ENCODE peak calls at places on chromosomes 3 and 15, in four cellular contexts. One of them, this sample, is unnamed.

GRCh38 chr15:82943176-82943575 is 9.3 kb downstream of the HOMER2 start:
- DNase-seq in fibroblast of lung: no peak
- DNase-seq in CD4-positive, CD25-positive, alpha-beta regulatory T cell: no peak
- DNase-seq in Caco-2: peak; percentile 5
- DNase-seq in this sample: no peak

GRCh38 chr15:89171136-89172072 is 50.0 kb downstream of the RLBP1 start:
- DNase-seq in fibroblast of lung: peak; percentile 55
- DNase-seq in CD4-positive, CD25-positive, alpha-beta regulatory T cell: no peak
- DNase-seq in Caco-2: peak; percentile 79
- DNase-seq in this sample: no peak

GRCh38 chr15:77966540-77967290 is 110.8 kb downstream of the TBC1D2B start:
- DNase-seq in fibroblast of lung: peak; percentile 40
- DNase-seq in CD4-positive, CD25-positive, alpha-beta regulatory T cell: peak; percentile 33
- DNase-seq in Caco-2: peak; percentile 67
- DNase-seq in this sample: peak; percentile 55

GRCh38 chr3:184566441-184567414 is 5.1 kb downstream of the EPHB3 start:
- DNase-seq in fibroblast of lung: no peak
- DNase-seq in CD4-positive, CD25-positive, alpha-beta regulatory T cell: no peak
- DNase-seq in Caco-2: no peak
- DNase-seq in this sample: no peak

GRCh38 chr3:187640823-187641135 is 29.4 kb downstream of the SST start:
- DNase-seq in fibroblast of lung: no peak
- DNase-seq in CD4-positive, CD25-positive, alpha-beta regulatory T cell: no peak
- DNase-seq in Caco-2: no peak
- DNase-seq in this sample: no peak

GRCh38 chr3:184874709-184875644 is 63.0 kb downstream of the VPS8 start:
- DNase-seq in fibroblast of lung: peak; percentile 19
- DNase-seq in CD4-positive, CD25-positive, alpha-beta regulatory T cell: no peak
- DNase-seq in Caco-2: peak; percentile 51
- DNase-seq in this sample: no peak

GRCh38 chr3:159250961-159251360 is 449.1 kb downstream of the MFSD1 start:
- DNase-seq in fibroblast of lung: peak; percentile 31
- DNase-seq in CD4-positive, CD25-positive, alpha-beta regulatory T cell: no peak
- DNase-seq in Caco-2: no peak
- DNase-seq in this sample: no peak

GRCh38 chr3:64214002-64214696 is 11.1 kb downstream of the PRICKLE2 start:
- DNase-seq in fibroblast of lung: peak; percentile 94
- DNase-seq in CD4-positive, CD25-positive, alpha-beta regulatory T cell: no peak
- DNase-seq in Caco-2: no peak
- DNase-seq in this sample: no peak

GRCh38 chr15:81015595-81016252 is 15.0 kb downstream of the TLNRD1 start:
- DNase-seq in fibroblast of lung: no peak
- DNase-seq in CD4-positive, CD25-positive, alpha-beta regulatory T cell: no peak
- DNase-seq in Caco-2: no peak
- DNase-seq in this sample: no peak

GRCh38 chr3:140007946-140008692 is 73.1 kb downstream of the CLSTN2 start:
- DNase-seq in fibroblast of lung: no peak
- DNase-seq in CD4-positive, CD25-positive, alpha-beta regulatory T cell: no peak
- DNase-seq in Caco-2: no peak
- DNase-seq in this sample: no peak

GRCh38 chr15:82712036-82712435 is 2.4 kb upstream of the AP3B2 start:
- DNase-seq in fibroblast of lung: no peak
- DNase-seq in CD4-positive, CD25-positive, alpha-beta regulatory T cell: no peak
- DNase-seq in Caco-2: no peak
- DNase-seq in this sample: no peak

GRCh38 chr3:20811631-20812030 is 625.6 kb upstream of the SGO1 start:
- DNase-seq in fibroblast of lung: no peak
- DNase-seq in CD4-positive, CD25-positive, alpha-beta regulatory T cell: no peak
- DNase-seq in Caco-2: no peak
- DNase-seq in this sample: no peak

GRCh38 chr3:101936419-101937331 is 87.4 kb downstream of the NFKBIZ start:
- DNase-seq in fibroblast of lung: peak; percentile 92
- DNase-seq in CD4-positive, CD25-positive, alpha-beta regulatory T cell: no peak
- DNase-seq in Caco-2: no peak
- DNase-seq in this sample: peak; percentile 37

GRCh38 chr15:66224946-66225345 is 28.6 kb downstream of the MEGF11 start:
- DNase-seq in fibroblast of lung: no peak
- DNase-seq in CD4-positive, CD25-positive, alpha-beta regulatory T cell: no peak
- DNase-seq in Caco-2: no peak
- DNase-seq in this sample: no peak

GRCh38 chr3:189776163-189776824 is 145.1 kb downstream of the TP63 start:
- DNase-seq in fibroblast of lung: no peak
- DNase-seq in CD4-positive, CD25-positive, alpha-beta regulatory T cell: no peak
- DNase-seq in Caco-2: no peak
- DNase-seq in this sample: no peak

GRCh38 chr15:55234800-55235104 is 38.0 kb upstream of the RSL24D1 start:
- DNase-seq in fibroblast of lung: no peak
- DNase-seq in CD4-positive, CD25-positive, alpha-beta regulatory T cell: no peak
- DNase-seq in Caco-2: no peak
- DNase-seq in this sample: no peak

GRCh38 chr15:38823272-38823671 is 258.7 kb upstream of the RASGRP1 start:
- DNase-seq in fibroblast of lung: no peak
- DNase-seq in CD4-positive, CD25-positive, alpha-beta regulatory T cell: no peak
- DNase-seq in Caco-2: no peak
- DNase-seq in this sample: no peak

GRCh38 chr15:64072812-64073211 is 20.8 kb downstream of the CIAO2A start:
- DNase-seq in fibroblast of lung: no peak
- DNase-seq in CD4-positive, CD25-positive, alpha-beta regulatory T cell: no peak
- DNase-seq in Caco-2: no peak
- DNase-seq in this sample: no peak

GRCh38 chr3:138547342-138547975 is 46.6 kb downstream of the CEP70 start:
- DNase-seq in fibroblast of lung: no peak
- DNase-seq in CD4-positive, CD25-positive, alpha-beta regulatory T cell: no peak
- DNase-seq in Caco-2: no peak
- DNase-seq in this sample: no peak

GRCh38 chr3:138539352-138539751 is 54.7 kb downstream of the CEP70 start:
- DNase-seq in fibroblast of lung: no peak
- DNase-seq in CD4-positive, CD25-positive, alpha-beta regulatory T cell: no peak
- DNase-seq in Caco-2: no peak
- DNase-seq in this sample: no peak

GRCh38 chr3:138544546-138544945 is 49.5 kb downstream of the CEP70 start:
- DNase-seq in fibroblast of lung: no peak
- DNase-seq in CD4-positive, CD25-positive, alpha-beta regulatory T cell: no peak
- DNase-seq in Caco-2: no peak
- DNase-seq in this sample: no peak

GRCh38 chr3:138542977-138543376 is 51.1 kb downstream of the CEP70 start:
- DNase-seq in fibroblast of lung: no peak
- DNase-seq in CD4-positive, CD25-positive, alpha-beta regulatory T cell: no peak
- DNase-seq in Caco-2: no peak
- DNase-seq in this sample: no peak
- H3K9me3 ChIP-seq in fibroblast of lung: no peaks in the 10 kb centered on the region
- H3K9me3 ChIP-seq in CD4-positive, CD25-positive, alpha-beta regulatory T cell: peaks cover 30% of the 10 kb centered on the region
- H3K9me3 ChIP-seq in Caco-2: peaks cover 29% of the 10 kb centered on the region
- H3K9me3 ChIP-seq in this sample: no peaks in the 10 kb centered on the region

GRCh38 chr3:119796368-119796767 is 14.5 kb downstream of the NR1I2 start:
- DNase-seq in fibroblast of lung: no peak
- DNase-seq in CD4-positive, CD25-positive, alpha-beta regulatory T cell: no peak
- DNase-seq in Caco-2: no peak
- DNase-seq in this sample: no peak
- H3K9me3 ChIP-seq in fibroblast of lung: no peaks in the 10 kb centered on the region
- H3K9me3 ChIP-seq in CD4-positive, CD25-positive, alpha-beta regulatory T cell: no peaks in the 10 kb centered on the region
- H3K9me3 ChIP-seq in Caco-2: no peaks in the 10 kb centered on the region
- H3K9me3 ChIP-seq in this sample: no peaks in the 10 kb centered on the region

GRCh38 chr3:138768126-138768525 is 66.6 kb downstream of the PIK3CB start:
- DNase-seq in fibroblast of lung: no peak
- DNase-seq in CD4-positive, CD25-positive, alpha-beta regulatory T cell: no peak
- DNase-seq in Caco-2: peak; percentile 19
- DNase-seq in this sample: no peak

GRCh38 chr3:138775254-138775595 is 59.5 kb downstream of the PIK3CB start:
- DNase-seq in fibroblast of lung: peak; percentile 37
- DNase-seq in CD4-positive, CD25-positive, alpha-beta regulatory T cell: no peak
- DNase-seq in Caco-2: no peak
- DNase-seq in this sample: no peak

GRCh38 chr3:138768946-138769345 is 65.8 kb downstream of the PIK3CB start:
- DNase-seq in fibroblast of lung: no peak
- DNase-seq in CD4-positive, CD25-positive, alpha-beta regulatory T cell: no peak
- DNase-seq in Caco-2: no peak
- DNase-seq in this sample: no peak

GRCh38 chr3:138774529-138775253 is 60.0 kb downstream of the PIK3CB start:
- DNase-seq in fibroblast of lung: peak; percentile 100
- DNase-seq in CD4-positive, CD25-positive, alpha-beta regulatory T cell: no peak
- DNase-seq in Caco-2: no peak
- DNase-seq in this sample: no peak

DNA sequence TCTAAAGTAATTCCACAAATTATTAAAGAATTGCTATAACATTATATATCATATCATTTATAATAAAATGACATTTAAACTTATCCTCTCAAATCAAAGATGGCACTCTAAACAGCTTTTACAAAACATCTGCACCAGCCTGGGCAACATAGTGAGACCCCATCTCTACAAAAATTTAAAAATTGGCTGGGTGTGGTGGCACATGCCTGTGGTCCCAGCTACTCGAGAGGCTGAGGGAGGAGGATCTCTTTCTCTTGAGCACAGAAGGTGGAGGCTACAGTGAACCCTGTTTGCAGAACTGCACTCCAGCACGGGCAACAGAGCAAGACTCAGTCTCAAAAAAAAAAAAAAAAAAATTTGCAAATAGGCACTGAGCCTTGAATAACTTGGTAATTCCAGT is 63.1 kb downstream of the PIK3CB start:
- DNase-seq in fibroblast of lung: no peak
- DNase-seq in CD4-positive, CD25-positive, alpha-beta regulatory T cell: no peak
- DNase-seq in Caco-2: no peak
- DNase-seq in this sample: no peak
- H3K9me3 ChIP-seq in fibroblast of lung: peaks cover 1% of the 10 kb centered on the region
- H3K9me3 ChIP-seq in CD4-positive, CD25-positive, alpha-beta regulatory T cell: peaks cover 7% of the 10 kb centered on the region
- H3K9me3 ChIP-seq in Caco-2: peaks cover 23% of the 10 kb centered on the region
- H3K9me3 ChIP-seq in this sample: no peaks in the 10 kb centered on the region

GRCh38 chr15:26352909-26353308 is 420.0 kb downstream of the GABRB3 start:
- DNase-seq in fibroblast of lung: no peak
- DNase-seq in CD4-positive, CD25-positive, alpha-beta regulatory T cell: no peak
- DNase-seq in Caco-2: no peak
- DNase-seq in this sample: no peak
- H3K9me3 ChIP-seq in fibroblast of lung: no peaks in the 10 kb centered on the region
- H3K9me3 ChIP-seq in CD4-positive, CD25-positive, alpha-beta regulatory T cell: peaks cover 3% of the 10 kb centered on the region
- H3K9me3 ChIP-seq in Caco-2: peaks cover 3% of the 10 kb centered on the region
- H3K9me3 ChIP-seq in this sample: no peaks in the 10 kb centered on the region

DNA sequence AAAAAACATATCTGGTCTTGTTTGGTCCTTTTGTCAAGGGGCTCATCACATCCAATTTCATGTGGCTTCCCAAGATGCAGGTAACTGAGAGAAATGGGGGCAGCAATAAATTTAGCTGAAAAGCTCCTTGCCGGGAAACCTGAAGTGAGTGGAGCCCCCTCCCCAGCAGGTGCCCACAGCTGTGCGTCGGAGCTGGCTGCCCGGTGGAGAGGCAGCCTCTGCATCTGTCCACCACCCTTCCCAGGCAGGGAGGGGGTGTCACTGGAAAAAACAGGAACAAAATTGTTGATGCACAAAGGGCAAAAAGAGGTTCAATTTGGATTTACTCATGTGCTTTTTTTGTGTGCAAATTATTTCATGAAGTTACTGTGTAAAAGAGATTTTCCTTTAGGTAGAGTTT is 249.4 kb upstream of the LYSMD4 start:
- DNase-seq in fibroblast of lung: no peak
- DNase-seq in CD4-positive, CD25-positive, alpha-beta regulatory T cell: no peak
- DNase-seq in Caco-2: no peak
- DNase-seq in this sample: no peak
- H3K9me3 ChIP-seq in fibroblast of lung: no peaks in the 10 kb centered on the region
- H3K9me3 ChIP-seq in CD4-positive, CD25-positive, alpha-beta regulatory T cell: no peaks in the 10 kb centered on the region
- H3K9me3 ChIP-seq in Caco-2: no peaks in the 10 kb centered on the region
- H3K9me3 ChIP-seq in this sample: no peaks in the 10 kb centered on the region

GRCh38 chr3:380801-381200 is 184.2 kb downstream of the CHL1 start:
- DNase-seq in fibroblast of lung: no peak
- DNase-seq in CD4-positive, CD25-positive, alpha-beta regulatory T cell: no peak
- DNase-seq in Caco-2: no peak
- DNase-seq in this sample: no peak
- H3K9me3 ChIP-seq in fibroblast of lung: no peaks in the 10 kb centered on the region
- H3K9me3 ChIP-seq in CD4-positive, CD25-positive, alpha-beta regulatory T cell: no peaks in the 10 kb centered on the region
- H3K9me3 ChIP-seq in Caco-2: no peaks in the 10 kb centered on the region
- H3K9me3 ChIP-seq in this sample: no peaks in the 10 kb centered on the region

GRCh38 chr3:66425032-66425431 is 75.8 kb downstream of the LRIG1 start:
- DNase-seq in fibroblast of lung: no peak
- DNase-seq in CD4-positive, CD25-positive, alpha-beta regulatory T cell: no peak
- DNase-seq in Caco-2: no peak
- DNase-seq in this sample: no peak
- H3K9me3 ChIP-seq in fibroblast of lung: no peaks in the 10 kb centered on the region
- H3K9me3 ChIP-seq in CD4-positive, CD25-positive, alpha-beta regulatory T cell: peaks cover 12% of the 10 kb centered on the region
- H3K9me3 ChIP-seq in Caco-2: peaks cover 10% of the 10 kb centered on the region
- H3K9me3 ChIP-seq in this sample: no peaks in the 10 kb centered on the region

DNA sequence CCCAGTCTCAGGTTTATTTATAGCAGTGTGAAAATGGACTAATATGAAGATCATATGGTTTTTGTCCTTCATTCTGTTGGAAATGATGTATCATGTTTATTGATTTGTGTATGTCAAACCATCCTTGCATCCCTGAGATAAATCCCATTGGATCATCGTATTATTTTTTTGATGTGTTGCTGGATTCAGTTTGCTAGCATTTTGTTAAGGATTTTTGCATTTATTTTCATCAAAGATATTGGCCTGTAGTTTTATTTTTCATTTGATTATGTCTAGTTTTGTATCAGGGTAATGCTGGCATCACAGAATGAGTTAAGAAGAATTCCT is 34.3 kb downstream of the FAIM start:
- DNase-seq in fibroblast of lung: no peak
- DNase-seq in CD4-positive, CD25-positive, alpha-beta regulatory T cell: no peak
- DNase-seq in Caco-2: no peak
- DNase-seq in this sample: no peak
- H3K9me3 ChIP-seq in fibroblast of lung: no peaks in the 10 kb centered on the region
- H3K9me3 ChIP-seq in CD4-positive, CD25-positive, alpha-beta regulatory T cell: peaks cover 14% of the 10 kb centered on the region
- H3K9me3 ChIP-seq in Caco-2: peaks cover 11% of the 10 kb centered on the region
- H3K9me3 ChIP-seq in this sample: no peaks in the 10 kb centered on the region

GRCh38 chr3:197238842-197239241 is 59.6 kb downstream of the DLG1 start:
- DNase-seq in fibroblast of lung: no peak
- DNase-seq in CD4-positive, CD25-positive, alpha-beta regulatory T cell: no peak
- DNase-seq in Caco-2: no peak
- DNase-seq in this sample: no peak

GRCh38 chr3:197241173-197241572 is 57.2 kb downstream of the DLG1 start:
- DNase-seq in fibroblast of lung: peak; percentile 40
- DNase-seq in CD4-positive, CD25-positive, alpha-beta regulatory T cell: no peak
- DNase-seq in Caco-2: no peak
- DNase-seq in this sample: no peak

GRCh38 chr3:197242784-197243432 is 55.5 kb downstream of the DLG1 start:
- DNase-seq in fibroblast of lung: no peak
- DNase-seq in CD4-positive, CD25-positive, alpha-beta regulatory T cell: no peak
- DNase-seq in Caco-2: no peak
- DNase-seq in this sample: no peak

GRCh38 chr3:197237897-197238296 is 60.5 kb downstream of the DLG1 start:
- DNase-seq in fibroblast of lung: no peak
- DNase-seq in CD4-positive, CD25-positive, alpha-beta regulatory T cell: no peak
- DNase-seq in Caco-2: no peak
- DNase-seq in this sample: no peak

GRCh38 chr3:197239857-197240256 is 58.6 kb downstream of the DLG1 start:
- DNase-seq in fibroblast of lung: peak; percentile 27
- DNase-seq in CD4-positive, CD25-positive, alpha-beta regulatory T cell: no peak
- DNase-seq in Caco-2: no peak
- DNase-seq in this sample: no peak
- H3K9me3 ChIP-seq in fibroblast of lung: no peaks in the 10 kb centered on the region
- H3K9me3 ChIP-seq in CD4-positive, CD25-positive, alpha-beta regulatory T cell: peaks cover 33% of the 10 kb centered on the region
- H3K9me3 ChIP-seq in Caco-2: peaks cover 26% of the 10 kb centered on the region
- H3K9me3 ChIP-seq in this sample: no peaks in the 10 kb centered on the region

GRCh38 chr3:182947892-182948291 is 32.4 kb downstream of the DCUN1D1 start:
- DNase-seq in fibroblast of lung: no peak
- DNase-seq in CD4-positive, CD25-positive, alpha-beta regulatory T cell: no peak
- DNase-seq in Caco-2: peak; percentile 54
- DNase-seq in this sample: no peak
- H3K9me3 ChIP-seq in fibroblast of lung: no peaks in the 10 kb centered on the region
- H3K9me3 ChIP-seq in CD4-positive, CD25-positive, alpha-beta regulatory T cell: no peaks in the 10 kb centered on the region
- H3K9me3 ChIP-seq in Caco-2: no peaks in the 10 kb centered on the region
- H3K9me3 ChIP-seq in this sample: no peaks in the 10 kb centered on the region